ENCODE peak calls at places on chromosome 1, in five cellular contexts. P is aorta, N is fibroblast of mammary gland, V is SK-N-SH, D is pancreas. C is an unnamed sample.

GRCh38 chr1:12067900-12068821 is 5.1 kb downstream of the TNFRSF8 start:
- DNase-seq in P (no peak), V (no peak), N (peak), D (no peak), C (peak)

GRCh38 chr1:117616356-117616755 is 10.5 kb downstream of the TENT5C start:
- DNase-seq in V (no peak), P (no peak), D (peak), N (no peak), C (no peak)

GRCh38 chr1:213260322-213261075 is 209.5 kb downstream of the RPS6KC1 start:
- DNase-seq in P (no peak), N (no peak), D (no peak), V (no peak), C (no peak)

GRCh38 chr1:9435854-9436253 is 103.4 kb upstream of the SLC25A33 start:
- DNase-seq in P (no peak), V (no peak), D (peak), N (no peak), C (no peak)

GRCh38 chr1:175984813-175985212 is 222.3 kb downstream of the COP1 start:
- DNase-seq in N (no peak), V (no peak), D (no peak), P (no peak), C (no peak)

GRCh38 chr1:214199585-214199984 is 81.4 kb upstream of the SMYD2 start:
- DNase-seq in N (no peak), V (no peak), D (no peak), P (no peak), C (no peak)

GRCh38 chr1:110673805-110674336 is 869 bp downstream of the KCNA3 start:
- DNase-seq in D (no peak), P (peak), V (peak), N (no peak), C (no peak)

GRCh38 chr1:6075747-6076146 is 30.1 kb downstream of the KCNAB2 start:
- DNase-seq in N (peak), D (no peak), V (no peak), P (no peak), C (no peak)

GRCh38 chr1:14390816-14391215 is 207.7 kb upstream of the KAZN start:
- DNase-seq in D (no peak), P (no peak), N (no peak), V (no peak), C (peak)

GRCh38 chr1:184359909-184360308 is 26.9 kb upstream of the C1orf21 start:
- DNase-seq in D (no peak), N (no peak), V (no peak), P (no peak), C (no peak)

GRCh38 chr1:32981003-32981909 is 16.6 kb upstream of the RNF19B start:
- DNase-seq in V (no peak), P (no peak), N (peak), D (peak), C (peak)

GRCh38 chr1:61124691-61125090 is 42.3 kb downstream of the NFIA start:
- DNase-seq in D (no peak), V (no peak), N (no peak), P (no peak), C (no peak)

GRCh38 chr1:172498858-172499257 is 34.1 kb upstream of the SUCO start:
- DNase-seq in P (no peak), D (no peak), N (no peak), V (no peak), C (no peak)

GRCh38 chr1:22613951-22614350 is 22.5 kb upstream of the C1QA start:
- DNase-seq in V (no peak), P (no peak), D (no peak), N (no peak), C (no peak)

GRCh38 chr1:178566187-178566586 is 53.3 kb downstream of the TEX35 start:
- DNase-seq in P (no peak), V (no peak), N (peak), D (no peak), C (peak)

GRCh38 chr1:155379877-155380192 is 59.1 kb downstream of the RUSC1 start:
- DNase-seq in N (no peak), V (no peak), D (no peak), P (no peak), C (no peak)

GRCh38 chr1:39613250-39613649 is 26.2 kb downstream of the HEYL start:
- DNase-seq in V (no peak), D (no peak), P (no peak), N (no peak), C (peak)

GRCh38 chr1:23428136-23428905 is 3.8 kb upstream of the TCEA3 start:
- DNase-seq in V (no peak), D (no peak), P (no peak), N (no peak), C (no peak)

DNA sequence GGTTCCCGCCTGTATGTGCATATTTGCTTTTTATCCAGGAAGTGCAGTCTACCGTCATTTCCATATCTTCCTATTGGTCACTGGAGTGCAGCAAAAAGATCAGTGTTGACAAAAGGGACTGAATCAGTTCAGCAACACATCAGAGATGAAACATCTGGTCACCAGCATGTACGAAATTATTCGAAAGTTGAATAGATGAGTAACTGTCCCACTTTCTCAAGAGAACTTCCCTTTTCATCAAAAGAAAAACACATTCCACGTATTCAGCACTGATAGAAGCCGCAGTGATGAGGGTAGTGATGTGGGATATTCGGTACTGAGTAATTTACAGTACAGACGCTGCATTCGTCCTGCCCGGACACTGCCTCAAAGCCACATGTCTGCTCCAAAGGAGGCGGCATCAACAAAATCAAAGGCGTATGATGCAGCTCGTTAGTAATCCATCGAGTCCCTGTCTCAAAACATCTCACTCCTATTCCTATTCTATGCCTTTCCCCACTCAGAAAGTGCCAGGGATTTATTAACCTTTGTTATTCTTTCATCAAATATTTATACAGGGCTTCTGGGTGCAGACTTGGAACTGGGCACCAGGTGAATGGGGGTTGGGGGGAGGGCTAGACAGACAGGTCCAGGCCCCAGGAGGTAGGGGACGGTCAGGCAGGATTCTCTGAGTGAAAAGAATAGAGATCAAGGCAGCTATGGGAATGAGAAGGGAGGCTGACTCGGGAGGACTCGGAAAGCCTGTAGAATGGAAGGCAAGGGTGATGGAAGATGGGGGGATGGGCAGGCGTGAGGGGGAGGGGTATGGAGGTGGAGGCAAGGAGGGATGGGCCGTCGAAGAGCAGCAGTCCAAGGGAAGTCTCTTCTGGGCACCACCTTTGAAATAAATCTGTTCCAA is 79.5 kb upstream of the SLC45A1 start:
- DNase-seq in N (peak), D (no peak), P (no peak), V (no peak), C (peak)
- H3K4me3 ChIP-seq in N (no peak), D (no peak), P (no peak), V (no peak), C (no peak)

DNA sequence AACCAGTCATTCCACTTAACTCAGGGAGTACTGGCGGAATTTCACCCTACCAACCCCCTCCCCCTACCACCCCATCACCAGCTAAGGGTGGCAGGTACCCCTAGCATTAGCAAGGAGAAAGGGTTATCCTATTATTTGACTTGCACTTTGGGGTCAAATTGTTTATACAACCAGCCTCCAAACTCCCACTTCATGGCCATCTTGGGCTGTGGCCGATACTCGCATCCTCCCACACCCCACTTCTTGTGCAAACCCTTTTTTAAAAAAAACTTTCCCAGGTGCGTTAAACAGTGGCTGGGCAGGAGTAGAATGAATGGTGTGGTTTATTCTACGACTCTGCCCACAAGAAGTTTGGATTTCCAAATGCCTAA is 710 bp upstream of the MRPL24 start:
- DNase-seq in N (no peak), P (peak), V (no peak), D (no peak), C (no peak)
- H3K4me3 ChIP-seq in N (peak), P (no peak), V (no peak), D (peak), C (no peak)

DNA sequence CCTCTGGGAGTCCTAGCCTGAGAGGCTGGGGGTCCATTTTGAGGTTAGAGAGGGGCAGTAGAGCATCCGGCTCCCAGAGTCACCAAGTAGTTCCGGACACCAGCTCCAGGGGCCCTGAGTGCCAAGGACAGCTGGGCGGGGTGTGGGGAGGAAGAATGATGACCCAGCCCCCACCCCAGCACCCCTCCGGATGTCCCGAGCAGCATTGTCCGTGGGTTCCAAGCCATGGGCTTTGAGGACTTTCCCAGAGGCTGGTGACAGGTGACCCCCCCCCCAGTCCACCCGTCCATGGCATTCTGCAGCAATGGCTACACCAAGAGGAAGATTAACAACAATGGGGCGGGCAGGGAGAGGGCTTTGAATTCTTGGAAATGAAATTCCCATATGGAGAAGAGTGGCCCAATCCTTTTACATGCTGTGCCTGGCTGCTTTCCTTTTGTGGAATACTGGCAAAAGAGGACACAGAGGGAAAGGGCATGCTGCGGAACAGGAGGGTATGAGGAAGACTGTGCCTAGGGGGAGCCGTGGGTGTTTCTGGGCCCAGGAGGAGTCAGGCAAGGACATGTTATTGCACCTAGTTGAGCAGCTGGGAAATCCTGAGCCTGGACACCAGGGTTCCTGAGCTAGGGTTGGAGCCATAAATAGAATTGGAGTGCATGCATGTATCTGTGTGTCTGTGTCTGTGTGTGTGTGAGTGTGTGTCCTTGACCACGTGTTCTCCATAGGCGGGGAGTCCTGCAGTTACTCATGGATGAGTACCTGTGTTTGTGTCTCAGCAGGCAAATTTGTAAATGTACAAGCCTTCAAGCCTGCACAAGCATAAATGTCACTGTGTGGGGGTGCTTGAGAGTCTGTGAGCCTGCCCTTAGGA is 953 bp downstream of the ATP1A2 start:
- DNase-seq in V (no peak), P (no peak), D (no peak), N (peak), C (peak)
- H3K4me3 ChIP-seq in V (no peak), P (peak), D (no peak), N (no peak), C (no peak)

DNA sequence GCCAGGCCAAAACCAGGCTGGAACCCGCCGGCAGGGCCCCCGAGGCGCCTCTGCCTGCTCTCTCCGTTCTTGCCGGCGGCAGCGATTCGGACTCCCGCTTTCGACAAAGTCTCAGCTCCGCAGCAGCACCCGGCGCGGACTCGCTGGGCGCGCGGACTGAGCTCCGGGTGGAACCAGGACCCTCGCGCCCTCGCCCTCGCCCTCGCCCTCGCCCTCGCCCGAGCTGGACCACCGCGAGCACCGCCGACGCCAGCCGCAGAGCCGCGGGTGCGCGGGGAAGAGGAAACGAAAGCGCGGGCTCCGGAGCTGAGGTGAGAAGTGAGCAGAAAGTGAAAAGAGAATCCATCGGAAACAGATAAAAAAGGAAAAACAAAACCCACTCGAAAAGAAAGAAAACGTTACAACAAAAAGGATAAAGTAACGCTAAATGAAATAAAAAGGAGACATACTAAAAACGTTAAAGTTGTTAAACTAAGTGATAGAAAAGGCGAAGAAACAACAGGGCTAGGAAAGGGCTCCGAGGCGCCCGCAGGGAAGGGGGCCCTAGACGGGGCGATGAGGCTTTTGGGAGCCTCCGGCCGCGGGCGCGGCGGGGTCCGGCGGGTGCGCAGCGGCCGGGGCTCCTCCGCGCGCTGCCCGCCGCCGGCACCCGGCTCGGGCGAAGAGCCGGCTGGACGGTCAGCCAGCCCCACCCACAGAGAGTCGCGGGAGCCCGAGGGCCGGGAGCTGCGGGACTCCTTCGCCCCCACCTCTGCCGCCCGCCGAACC is 64.8 kb downstream of the MEF2D start:
- DNase-seq in V (peak), N (no peak), D (no peak), P (no peak), C (no peak)
- H3K4me3 ChIP-seq in V (no peak), N (no peak), D (peak), P (peak), C (peak)

GRCh38 chr1:47711211-47711847 is 273.5 kb downstream of the FOXD2 start:
- DNase-seq in N (no peak), V (no peak), P (no peak), D (no peak), C (no peak)

GRCh38 chr1:47707887-47708535 is 270.2 kb downstream of the FOXD2 start:
- DNase-seq in D (no peak), P (no peak), N (no peak), V (peak), C (no peak)

GRCh38 chr1:47708658-47709301 is 270.9 kb downstream of the FOXD2 start:
- DNase-seq in V (peak), D (no peak), N (no peak), P (no peak), C (no peak)

GRCh38 chr1:47710075-47711071 is 272.5 kb downstream of the FOXD2 start:
- DNase-seq in P (peak), D (peak), V (peak), N (peak), C (peak)

GRCh38 chr1:47709302-47710074 is 271.6 kb downstream of the FOXD2 start:
- DNase-seq in D (peak), N (no peak), P (no peak), V (peak), C (no peak)
- H3K4me3 ChIP-seq in D (peak), N (peak), P (no peak), V (peak), C (peak)

GRCh38 chr1:167109125-167109524 is 15.2 kb downstream of the STYXL2 start:
- DNase-seq in P (no peak), N (no peak), D (no peak), V (no peak), C (no peak)
- H3K4me3 ChIP-seq in P (no peak), N (no peak), D (no peak), V (no peak), C (no peak)

DNA sequence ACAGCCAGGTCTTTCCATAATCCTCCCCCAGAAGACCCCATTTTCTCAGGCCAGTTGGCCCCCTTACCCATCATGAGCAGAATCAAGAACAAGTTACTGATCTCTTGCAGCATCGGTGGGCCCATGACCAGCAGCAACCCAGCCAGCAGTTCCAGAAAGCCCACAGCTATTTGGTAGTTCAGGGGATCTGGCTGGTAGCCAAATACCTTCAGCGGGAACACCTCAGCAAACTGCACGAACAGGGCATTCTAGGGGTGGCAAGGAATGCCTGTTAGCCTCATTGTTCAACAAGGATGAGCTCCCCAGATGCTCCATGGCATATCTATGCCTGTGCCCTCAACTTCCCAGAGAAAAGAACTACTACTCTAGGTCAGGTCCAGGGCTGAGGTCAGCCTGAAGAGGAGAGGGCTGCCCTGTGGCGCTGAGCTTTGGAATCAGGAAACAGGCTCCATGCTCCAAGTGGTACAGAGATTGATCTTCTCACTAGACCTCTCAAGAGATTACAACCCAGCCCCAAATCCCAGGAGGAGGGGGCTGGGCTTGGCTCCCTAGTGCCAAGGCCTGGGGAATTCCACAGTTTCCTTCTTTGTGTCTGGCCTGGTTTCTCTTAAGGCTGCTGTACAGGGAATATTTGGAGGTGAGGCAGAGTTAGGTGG is 1.3 kb downstream of the TMEM35B start:
- DNase-seq in D (peak), V (no peak), N (no peak), P (no peak), C (peak)
- H3K4me3 ChIP-seq in D (peak), V (peak), N (peak), P (peak), C (peak)

GRCh38 chr1:201501144-201501543 is 5.8 kb downstream of the CSRP1 start:
- DNase-seq in P (no peak), N (peak), D (no peak), V (no peak), C (peak)
- H3K4me3 ChIP-seq in P (no peak), N (no peak), D (no peak), V (no peak), C (no peak)

C was measured in cardiac fibroblast.